ENCODE peak calls at places on chromosomes 5 and 9, in nine cellular contexts. One of them, this sample, is unnamed.

GRCh38 chr5:77437194-77437593 is 54.9 kb downstream of the WDR41 start:
- DNase-seq in AG08396: no peak
- DNase-seq in NCI-H69: peak
- DNase-seq in left ventricle myocardium inferior: no peak
- DNase-seq in HT-29: peak
- DNase-seq in NCI-H1694 treated with DMSO at 0.1 percent for 48 hours: peak
- DNase-seq in posterior cingulate gyrus: no peak
- DNase-seq in activated CD4-positive, CD25-positive, alpha-beta regulatory T cell: no peak
- DNase-seq in lower lobe of right lung: no peak
- DNase-seq in this sample: no peak

GRCh38 chr5:43304520-43304919 is 8.7 kb downstream of the HMGCS1 start:
- DNase-seq in posterior cingulate gyrus: no peak
- DNase-seq in lower lobe of right lung: no peak
- DNase-seq in AG08396: no peak
- DNase-seq in NCI-H69: no peak
- DNase-seq in left ventricle myocardium inferior: no peak
- DNase-seq in activated CD4-positive, CD25-positive, alpha-beta regulatory T cell: no peak
- DNase-seq in NCI-H1694 treated with DMSO at 0.1 percent for 48 hours: no peak
- DNase-seq in HT-29: no peak
- DNase-seq in this sample: no peak

GRCh38 chr5:81151546-81151945 is 81.6 kb upstream of the CKMT2 start:
- DNase-seq in activated CD4-positive, CD25-positive, alpha-beta regulatory T cell: no peak
- DNase-seq in HT-29: no peak
- DNase-seq in AG08396: peak
- DNase-seq in posterior cingulate gyrus: no peak
- DNase-seq in lower lobe of right lung: no peak
- DNase-seq in NCI-H1694 treated with DMSO at 0.1 percent for 48 hours: no peak
- DNase-seq in NCI-H69: no peak
- DNase-seq in left ventricle myocardium inferior: no peak
- DNase-seq in this sample: no peak

GRCh38 chr9:78860806-78861475 is 564.0 kb downstream of the PSAT1 start:
- DNase-seq in NCI-H69: peak
- DNase-seq in lower lobe of right lung: no peak
- DNase-seq in posterior cingulate gyrus: no peak
- DNase-seq in NCI-H1694 treated with DMSO at 0.1 percent for 48 hours: no peak
- DNase-seq in AG08396: no peak
- DNase-seq in left ventricle myocardium inferior: no peak
- DNase-seq in HT-29: peak
- DNase-seq in activated CD4-positive, CD25-positive, alpha-beta regulatory T cell: no peak
- DNase-seq in this sample: no peak

GRCh38 chr5:77971965-77972544 is 195.9 kb upstream of the TBCA start:
- DNase-seq in posterior cingulate gyrus: no peak
- DNase-seq in lower lobe of right lung: no peak
- DNase-seq in NCI-H1694 treated with DMSO at 0.1 percent for 48 hours: no peak
- DNase-seq in activated CD4-positive, CD25-positive, alpha-beta regulatory T cell: no peak
- DNase-seq in NCI-H69: peak
- DNase-seq in AG08396: no peak
- DNase-seq in HT-29: no peak
- DNase-seq in left ventricle myocardium inferior: no peak
- DNase-seq in this sample: no peak

GRCh38 chr9:125784286-125785049 is 37.3 kb downstream of the PBX3 start:
- DNase-seq in posterior cingulate gyrus: no peak
- DNase-seq in AG08396: peak
- DNase-seq in NCI-H69: no peak
- DNase-seq in activated CD4-positive, CD25-positive, alpha-beta regulatory T cell: no peak
- DNase-seq in left ventricle myocardium inferior: no peak
- DNase-seq in lower lobe of right lung: no peak
- DNase-seq in NCI-H1694 treated with DMSO at 0.1 percent for 48 hours: no peak
- DNase-seq in HT-29: no peak
- DNase-seq in this sample: no peak

GRCh38 chr5:80034962-80035821 is at the start of gene THBS4:
- DNase-seq in posterior cingulate gyrus: peak
- DNase-seq in NCI-H1694 treated with DMSO at 0.1 percent for 48 hours: no peak
- DNase-seq in activated CD4-positive, CD25-positive, alpha-beta regulatory T cell: no peak
- DNase-seq in left ventricle myocardium inferior: peak
- DNase-seq in AG08396: peak
- DNase-seq in lower lobe of right lung: no peak
- DNase-seq in HT-29: no peak
- DNase-seq in NCI-H69: peak
- DNase-seq in this sample: peak

GRCh38 chr5:128498844-128499455 is 39.1 kb downstream of the FBN2 start:
- DNase-seq in HT-29: peak
- DNase-seq in left ventricle myocardium inferior: no peak
- DNase-seq in posterior cingulate gyrus: no peak
- DNase-seq in lower lobe of right lung: no peak
- DNase-seq in NCI-H69: peak
- DNase-seq in NCI-H1694 treated with DMSO at 0.1 percent for 48 hours: peak
- DNase-seq in activated CD4-positive, CD25-positive, alpha-beta regulatory T cell: no peak
- DNase-seq in AG08396: peak
- DNase-seq in this sample: no peak

GRCh38 chr5:14870347-14871083 is 1.1 kb downstream of the ANKH start:
- DNase-seq in AG08396: peak
- DNase-seq in HT-29: peak
- DNase-seq in posterior cingulate gyrus: peak
- DNase-seq in NCI-H69: peak
- DNase-seq in left ventricle myocardium inferior: peak
- DNase-seq in activated CD4-positive, CD25-positive, alpha-beta regulatory T cell: peak
- DNase-seq in NCI-H1694 treated with DMSO at 0.1 percent for 48 hours: peak
- DNase-seq in lower lobe of right lung: no peak
- DNase-seq in this sample: no peak

GRCh38 chr9:31210982-31211570 is 1173.4 kb upstream of the ACO1 start:
- DNase-seq in activated CD4-positive, CD25-positive, alpha-beta regulatory T cell: no peak
- DNase-seq in AG08396: no peak
- DNase-seq in lower lobe of right lung: peak
- DNase-seq in left ventricle myocardium inferior: no peak
- DNase-seq in NCI-H1694 treated with DMSO at 0.1 percent for 48 hours: no peak
- DNase-seq in posterior cingulate gyrus: peak
- DNase-seq in HT-29: no peak
- DNase-seq in NCI-H69: peak
- DNase-seq in this sample: peak

GRCh38 chr5:149452007-149452664 is 73.0 kb upstream of the IL17B start:
- DNase-seq in activated CD4-positive, CD25-positive, alpha-beta regulatory T cell: no peak
- DNase-seq in lower lobe of right lung: peak
- DNase-seq in HT-29: peak
- DNase-seq in posterior cingulate gyrus: peak
- DNase-seq in left ventricle myocardium inferior: peak
- DNase-seq in NCI-H69: no peak
- DNase-seq in AG08396: no peak
- DNase-seq in NCI-H1694 treated with DMSO at 0.1 percent for 48 hours: no peak
- DNase-seq in this sample: peak

GRCh38 chr9:126883636-126884035 is 23.2 kb downstream of the ZBTB34 start:
- DNase-seq in posterior cingulate gyrus: no peak
- DNase-seq in HT-29: no peak
- DNase-seq in NCI-H1694 treated with DMSO at 0.1 percent for 48 hours: no peak
- DNase-seq in AG08396: no peak
- DNase-seq in left ventricle myocardium inferior: no peak
- DNase-seq in NCI-H69: no peak
- DNase-seq in lower lobe of right lung: no peak
- DNase-seq in activated CD4-positive, CD25-positive, alpha-beta regulatory T cell: no peak
- DNase-seq in this sample: no peak

GRCh38 chr5:142888469-142889085 is 118.4 kb downstream of the ARHGAP26 start:
- DNase-seq in lower lobe of right lung: no peak
- DNase-seq in HT-29: peak
- DNase-seq in activated CD4-positive, CD25-positive, alpha-beta regulatory T cell: no peak
- DNase-seq in NCI-H1694 treated with DMSO at 0.1 percent for 48 hours: peak
- DNase-seq in left ventricle myocardium inferior: no peak
- DNase-seq in posterior cingulate gyrus: no peak
- DNase-seq in NCI-H69: peak
- DNase-seq in AG08396: peak
- DNase-seq in this sample: no peak

GRCh38 chr5:36655171-36655570 is 48.8 kb downstream of the SLC1A3 start:
- DNase-seq in posterior cingulate gyrus: peak
- DNase-seq in HT-29: no peak
- DNase-seq in activated CD4-positive, CD25-positive, alpha-beta regulatory T cell: no peak
- DNase-seq in NCI-H69: no peak
- DNase-seq in NCI-H1694 treated with DMSO at 0.1 percent for 48 hours: no peak
- DNase-seq in AG08396: peak
- DNase-seq in lower lobe of right lung: no peak
- DNase-seq in left ventricle myocardium inferior: no peak
- DNase-seq in this sample: no peak